ENCODE peak calls at places on chromosomes 5 and 9, in seven cellular contexts. X is breast epithelium; N is Right ventricle myocardium superior; I is HFFc6; Q is C1 segment of cervical spinal cord; Y is stimulated activated CD4-positive, alpha-beta T cell treated with anti-CD3 and anti-CD28 coated beads, Interleukin-2, amount 100 ng/mL, for 48 hours; B is glutamatergic neuron. M is an unnamed sample.

GRCh38 chr5:138632900-138633489 is 57.8 kb upstream of the HSPA9 start:
- DNase-seq in N (peak; percentile 72), B (peak; percentile 64), Q (peak; percentile 46), X (no peak), Y (peak; percentile 19), I (peak; percentile 43), M (peak; percentile 64)

GRCh38 chr5:72556351-72557146 is 49.3 kb upstream of the ZNF366 start:
- DNase-seq in I (peak; percentile 45), X (no peak), B (peak; percentile 83), Y (peak; percentile 17), N (peak; percentile 77), Q (peak; percentile 32), M (no peak)

GRCh38 chr9:91089405-91090131 is 272.1 kb downstream of the AUH start:
- DNase-seq in N (no peak), B (no peak), Q (peak; percentile 6), X (no peak), Y (no peak), I (peak; percentile 49), M (peak; percentile 25)

GRCh38 chr9:94941211-94941875 is 214.8 kb downstream of the AOPEP start:
- DNase-seq in X (no peak), N (no peak), Y (no peak), I (no peak), Q (no peak), B (no peak), M (no peak)

GRCh38 chr9:134869554-134870310 is 10.9 kb upstream of the FCN2 start:
- DNase-seq in N (no peak), X (no peak), I (no peak), Y (no peak), B (no peak), Q (no peak), M (peak; percentile 60)

GRCh38 chr5:92890841-92891244 is 690.2 kb downstream of the NR2F1-AS1 start:
- DNase-seq in I (no peak), B (no peak), Y (no peak), X (no peak), N (no peak), Q (no peak), M (no peak)

GRCh38 chr9:36985061-36985768 is 48.9 kb downstream of the PAX5 start:
- DNase-seq in Q (no peak), I (no peak), X (no peak), Y (no peak), B (no peak), N (no peak), M (no peak)

GRCh38 chr5:149088686-149089085 is 25.8 kb upstream of the SH3TC2 start:
- DNase-seq in I (no peak), N (no peak), Q (no peak), B (no peak), Y (no peak), X (no peak), M (no peak)

GRCh38 chr5:150541397-150541675 is 33.4 kb downstream of the NDST1 start:
- DNase-seq in B (no peak), I (no peak), Y (no peak), X (no peak), N (no peak), Q (no peak), M (no peak)

GRCh38 chr9:68546596-68547390 is 6.1 kb upstream of the TMEM252 start:
- DNase-seq in N (peak; percentile 44), Q (peak; percentile 6), B (no peak), X (no peak), Y (no peak), I (no peak), M (no peak)

GRCh38 chr9:111974092-111974681 is 77.6 kb downstream of the UGCG start:
- DNase-seq in X (peak; percentile 23), N (no peak), B (no peak), Q (no peak), I (peak; percentile 43), Y (no peak), M (no peak)

GRCh38 chr5:59188415-59189225 is 605.7 kb downstream of the RAB3C start:
- DNase-seq in Y (peak; percentile 45), B (peak; percentile 71), I (peak; percentile 55), X (peak; percentile 28), N (peak; percentile 84), Q (peak; percentile 22), M (peak; percentile 70)

GRCh38 chr9:29241320-29241719 is 1668.0 kb upstream of the C9orf72 start:
- DNase-seq in Y (no peak), N (no peak), I (no peak), X (no peak), B (no peak), Q (no peak), M (no peak)

GRCh38 chr9:132555528-132555927 is 26.9 kb upstream of the BARHL1 start:
- DNase-seq in I (no peak), Y (no peak), N (no peak), Q (no peak), X (no peak), B (no peak), M (no peak)

GRCh38 chr5:135179308-135179980 is 145.4 kb upstream of the PITX1 start:
- DNase-seq in Q (no peak), B (no peak), N (no peak), X (no peak), Y (no peak), I (no peak), M (no peak)

GRCh38 chr5:157456301-157456700 is 3.7 kb upstream of the NIPAL4 start:
- DNase-seq in Q (peak; percentile 71), B (no peak), N (no peak), X (no peak), Y (no peak), I (no peak), M (no peak)

GRCh38 chr9:30944233-30944585 is 1440.2 kb upstream of the ACO1 start:
- DNase-seq in I (no peak), Y (no peak), Q (no peak), X (no peak), B (no peak), N (no peak), M (no peak)

GRCh38 chr5:141559481-141559880 is 59.3 kb downstream of the DIAPH1 start:
- DNase-seq in X (no peak), Q (no peak), N (no peak), I (peak; percentile 41), B (no peak), Y (no peak), M (no peak)

GRCh38 chr5:132267931-132268501 is 10.5 kb downstream of the PDLIM4 start:
- DNase-seq in Y (no peak), B (no peak), N (no peak), X (peak; percentile 84), Q (peak; percentile 34), I (no peak), M (no peak)

GRCh38 chr5:73232266-73233041 is 59.5 kb downstream of the TMEM174 start:
- DNase-seq in Y (no peak), N (no peak), B (no peak), Q (no peak), X (no peak), I (no peak), M (no peak)

GRCh38 chr5:151949909-151950308 is 25.3 kb upstream of the GLRA1 start:
- DNase-seq in I (no peak), B (no peak), N (no peak), X (no peak), Y (no peak), Q (no peak), M (no peak)